ENCODE peak calls at places on chromosomes 16 and 17, in six cellular contexts. D is A549, Y is heart right ventricle, K is uterus, O is colonic mucosa, V is psoas muscle. T is an unnamed sample.

GRCh38 chr17:77285594-77286390 is 145.0 kb downstream of the SEC14L1 start:
- DNase-seq in D (peak), Y (peak), K (no peak), O (peak), V (peak), T (no peak)

GRCh38 chr16:85879975-85880831 is 18.8 kb upstream of the IRF8 start:
- DNase-seq in D (no peak), Y (no peak), K (no peak), O (peak), V (no peak), T (peak)

GRCh38 chr17:43449470-43450202 is 34.1 kb upstream of the DHX8 start:
- DNase-seq in D (peak), Y (no peak), K (no peak), O (no peak), V (no peak), T (no peak)

GRCh38 chr16:54822502-54823291 is 108.0 kb upstream of the IRX5 start:
- DNase-seq in D (no peak), Y (no peak), K (no peak), O (no peak), V (no peak), T (no peak)

GRCh38 chr17:64115871-64116534 is 13.9 kb downstream of the ERN1 start:
- DNase-seq in D (peak), Y (no peak), K (no peak), O (no peak), V (no peak), T (no peak)

GRCh38 chr16:67969286-67970039 is 1.0 kb upstream of the SLC12A4 start:
- DNase-seq in D (no peak), Y (no peak), K (no peak), O (no peak), V (no peak), T (peak)

GRCh38 chr17:2089021-2089422 is 34.1 kb downstream of the HIC1 start:
- DNase-seq in D (no peak), Y (no peak), K (peak), O (no peak), V (no peak), T (no peak)

GRCh38 chr17:43543300-43543699 is 2.8 kb downstream of the ETV4 start:
- DNase-seq in D (no peak), Y (no peak), K (no peak), O (no peak), V (no peak), T (no peak)

GRCh38 chr17:39271546-39271945 is 45.8 kb upstream of the STAC2 start:
- DNase-seq in D (no peak), Y (no peak), K (no peak), O (no peak), V (no peak), T (no peak)

GRCh38 chr16:80637621-80638020 is 96.8 kb downstream of the DYNLRB2 start:
- DNase-seq in D (no peak), Y (no peak), K (no peak), O (no peak), V (no peak), T (no peak)

GRCh38 chr17:61897548-61898180 is 30.1 kb downstream of the INTS2 start:
- DNase-seq in D (no peak), Y (no peak), K (no peak), O (no peak), V (no peak), T (no peak)

GRCh38 chr17:33777674-33778073 is 477.4 kb upstream of the CCL2 start:
- DNase-seq in D (no peak), Y (no peak), K (no peak), O (no peak), V (no peak), T (no peak)

GRCh38 chr16:9545500-9546437 is 454.3 kb downstream of the HAPSTR1 start:
- DNase-seq in D (no peak), Y (no peak), K (no peak), O (no peak), V (no peak), T (no peak)

GRCh38 chr16:1331712-1332617 is 1.5 kb upstream of the BAIAP3 start:
- DNase-seq in D (peak), Y (peak), K (peak), O (peak), V (peak), T (peak)

GRCh38 chr16:74477226-74477625 is 55.9 kb upstream of the CLEC18B start:
- DNase-seq in D (no peak), Y (no peak), K (no peak), O (peak), V (no peak), T (no peak)

GRCh38 chr16:57372372-57373116 is at the start of gene CX3CL1:
- DNase-seq in D (no peak), Y (peak), K (peak), O (peak), V (peak), T (no peak)

DNA sequence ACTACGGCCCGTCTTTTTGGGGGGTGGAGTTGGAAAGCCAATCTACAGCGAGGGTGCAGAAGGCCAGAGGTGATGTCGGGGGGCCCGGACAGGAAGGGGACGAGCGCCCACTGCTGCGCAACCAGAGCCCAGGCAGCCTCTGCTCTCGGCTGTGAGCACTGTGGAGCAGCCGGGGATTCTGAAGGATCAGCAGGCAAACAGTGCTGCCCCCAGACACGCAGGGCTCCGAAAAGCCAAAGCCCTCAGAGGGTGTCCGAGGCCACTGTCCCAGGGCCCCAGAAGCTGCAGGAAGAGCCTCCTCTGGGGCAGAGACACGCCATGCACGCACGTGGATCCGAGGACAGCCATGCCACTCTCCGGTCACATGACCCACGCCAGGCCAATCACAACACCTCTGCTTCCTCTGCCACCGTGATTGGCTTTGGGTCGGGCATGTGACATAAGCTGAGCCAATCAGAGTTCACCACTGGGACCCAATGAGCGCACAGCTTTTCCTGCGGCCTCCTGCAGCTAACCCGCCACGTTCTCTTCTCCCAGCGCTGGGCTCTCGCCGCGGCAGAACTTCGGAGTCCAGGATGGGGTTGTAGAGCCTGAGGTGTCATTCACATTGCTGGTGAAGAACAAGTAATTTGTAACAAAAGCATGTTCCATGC is 40.7 kb downstream of the ACTG1 start:
- DNase-seq in D (peak), Y (no peak), K (peak), O (peak), V (peak), T (no peak)
- TF ChIP-seq CTCF in D (no peak), Y (peak), K (peak), O (no peak), V (no peak), T (no peak)

GRCh38 chr17:57215317-57215716 is 41.0 kb upstream of the MSI2 start:
- DNase-seq in D (no peak), Y (no peak), K (peak), O (no peak), V (no peak), T (no peak)
- TF ChIP-seq CTCF in D (no peak), Y (no peak), K (no peak), O (no peak), V (no peak), T (no peak)

DNA sequence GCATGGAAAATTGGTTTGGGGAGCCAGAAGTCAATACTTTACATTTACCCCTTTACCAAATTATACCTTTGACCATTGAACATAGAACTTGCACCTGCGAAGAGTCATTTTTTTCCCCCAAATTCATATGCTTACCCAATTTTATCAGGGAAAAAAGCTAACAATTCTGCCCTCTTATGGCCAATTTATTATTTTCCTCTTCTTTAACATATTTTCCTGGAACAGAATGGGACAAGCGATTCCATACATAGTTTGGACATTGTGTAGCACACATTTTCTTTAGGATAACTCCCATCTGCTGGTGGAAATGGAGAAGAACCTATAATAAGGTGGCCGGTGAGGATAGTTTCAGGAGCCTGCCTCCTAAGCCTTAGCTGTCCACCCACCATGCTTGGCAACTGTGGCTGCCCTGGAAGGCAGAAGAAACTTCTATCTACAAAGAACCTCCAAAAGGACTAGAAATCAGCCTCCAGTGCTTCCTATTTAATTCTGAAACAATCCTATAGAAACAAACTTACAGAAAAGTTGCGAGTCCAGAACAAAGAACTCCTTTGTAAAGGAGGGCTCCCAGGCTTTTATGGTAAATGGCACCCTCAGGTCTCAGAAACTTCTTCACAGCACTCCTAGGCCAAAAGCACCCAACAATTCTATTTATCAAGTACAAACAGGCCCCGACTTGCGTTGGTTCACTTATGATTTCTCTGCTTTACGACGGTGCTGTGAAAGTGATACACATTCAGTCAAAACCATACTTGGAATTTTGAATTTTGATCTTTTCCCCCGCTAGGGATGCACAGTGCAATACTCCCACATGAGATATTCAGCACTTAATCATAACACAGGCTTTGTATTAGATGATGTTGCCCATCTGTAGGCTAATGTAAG is 64.1 kb upstream of the CACNG4 start:
- DNase-seq in D (peak), Y (no peak), K (no peak), O (no peak), V (no peak), T (no peak)
- TF ChIP-seq CTCF in D (peak), Y (peak), K (no peak), O (no peak), V (no peak), T (no peak)

DNA sequence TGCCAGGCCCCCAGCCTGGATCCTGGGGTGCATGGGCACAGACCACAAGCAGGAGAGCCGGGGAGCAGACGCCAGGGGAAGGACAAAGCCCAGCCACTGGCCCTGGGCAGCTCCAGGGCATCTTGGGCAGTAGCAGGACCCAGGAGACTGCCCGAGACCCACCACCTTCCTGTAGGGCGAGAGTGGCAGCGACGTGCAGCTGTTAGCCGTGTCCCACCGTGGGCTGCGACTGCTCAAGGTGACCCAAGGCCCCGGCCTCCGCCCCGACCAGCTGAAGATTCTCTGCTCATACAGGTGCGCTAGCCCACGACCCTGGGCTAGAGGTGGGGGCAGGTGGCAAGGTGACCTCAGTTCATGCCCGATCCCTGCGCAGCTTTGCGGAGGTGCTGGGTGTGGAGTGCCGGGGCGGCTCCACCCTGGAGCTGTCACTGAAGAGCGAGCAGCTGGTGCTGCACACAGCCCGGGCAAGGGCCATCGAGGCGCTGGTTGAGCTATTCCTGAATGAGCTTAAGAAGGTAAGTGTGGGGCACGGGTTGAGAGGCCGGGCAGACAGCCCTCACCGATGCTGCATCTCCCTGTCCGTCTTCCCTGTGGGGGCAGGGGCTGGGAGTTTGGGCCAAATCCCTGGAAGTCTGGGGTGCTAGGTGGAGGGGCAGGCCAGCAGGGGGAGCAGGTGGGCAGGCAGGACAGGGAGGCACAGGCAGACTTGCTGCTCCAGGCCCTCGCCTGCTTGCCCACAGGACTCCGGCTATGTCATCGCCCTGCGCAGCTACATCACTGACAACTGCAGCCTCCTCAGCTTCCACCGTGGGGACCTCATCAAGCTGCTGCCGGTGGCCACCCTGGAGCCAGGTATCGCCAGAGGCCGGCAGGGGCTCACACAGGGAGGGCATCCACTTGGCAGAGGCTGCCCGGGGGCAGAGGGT is 13.5 kb upstream of the SMIM5 start:
- DNase-seq in D (peak), Y (no peak), K (no peak), O (no peak), V (no peak), T (peak)
- TF ChIP-seq CTCF in D (peak), Y (no peak), K (no peak), O (peak), V (no peak), T (no peak)